ENCODE peak calls at places on chromosomes 6 and 20, in seven cellular contexts. One of them, this sample, is unnamed. For H3K9me3, the result is how much of the 10 kb centered on the place peaks cover.

GRCh38 chr6:53335224-53335994 is 13.3 kb downstream of the ELOVL5 start:
- DNase-seq in breast epithelium: no peak
- DNase-seq in IMR-90: no peak
- DNase-seq in Peyer's patch: peak
- DNase-seq in K562: no peak
- DNase-seq in body of pancreas: peak
- DNase-seq in A549: no peak
- DNase-seq in this sample: no peak

GRCh38 chr20:40763646-40764295 is 74.7 kb upstream of the MAFB start:
- DNase-seq in Peyer's patch: no peak
- DNase-seq in breast epithelium: peak
- DNase-seq in body of pancreas: no peak
- DNase-seq in A549: no peak
- DNase-seq in IMR-90: no peak
- DNase-seq in K562: no peak
- DNase-seq in this sample: no peak

GRCh38 chr6:98657764-98658163 is 176.6 kb upstream of the POU3F2 start:
- DNase-seq in K562: no peak
- DNase-seq in A549: no peak
- DNase-seq in IMR-90: peak
- DNase-seq in breast epithelium: no peak
- DNase-seq in Peyer's patch: no peak
- DNase-seq in body of pancreas: no peak
- DNase-seq in this sample: no peak

GRCh38 chr6:38684244-38684643 is 18.7 kb downstream of the GLO1 start:
- DNase-seq in body of pancreas: no peak
- DNase-seq in A549: no peak
- DNase-seq in breast epithelium: no peak
- DNase-seq in IMR-90: no peak
- DNase-seq in K562: no peak
- DNase-seq in Peyer's patch: no peak
- DNase-seq in this sample: no peak

GRCh38 chr6:165850434-165851019 is 187.5 kb upstream of the PDE10A start:
- DNase-seq in breast epithelium: peak
- DNase-seq in Peyer's patch: peak
- DNase-seq in body of pancreas: peak
- DNase-seq in A549: peak
- DNase-seq in K562: peak
- DNase-seq in IMR-90: peak
- DNase-seq in this sample: peak

GRCh38 chr20:25044660-25045342 is 13.1 kb downstream of the ACSS1 start:
- DNase-seq in breast epithelium: no peak
- DNase-seq in IMR-90: no peak
- DNase-seq in Peyer's patch: peak
- DNase-seq in body of pancreas: no peak
- DNase-seq in K562: no peak
- DNase-seq in A549: no peak
- DNase-seq in this sample: no peak

GRCh38 chr6:167402195-167402686 is 77.4 kb downstream of the TTLL2 start:
- DNase-seq in Peyer's patch: no peak
- DNase-seq in IMR-90: no peak
- DNase-seq in K562: no peak
- DNase-seq in body of pancreas: no peak
- DNase-seq in A549: no peak
- DNase-seq in breast epithelium: no peak
- DNase-seq in this sample: no peak

GRCh38 chr6:17656092-17656491 is 50.6 kb downstream of the NUP153 start:
- DNase-seq in K562: no peak
- DNase-seq in IMR-90: no peak
- DNase-seq in breast epithelium: no peak
- DNase-seq in body of pancreas: no peak
- DNase-seq in Peyer's patch: no peak
- DNase-seq in A549: no peak
- DNase-seq in this sample: no peak

GRCh38 chr20:58637466-58638198 is 13.5 kb upstream of the STX16 start:
- DNase-seq in A549: no peak
- DNase-seq in breast epithelium: no peak
- DNase-seq in IMR-90: no peak
- DNase-seq in Peyer's patch: no peak
- DNase-seq in body of pancreas: no peak
- DNase-seq in K562: no peak
- DNase-seq in this sample: no peak

GRCh38 chr6:31949926-31950548 is 4.1 kb downstream of the CFB start:
- DNase-seq in A549: no peak
- DNase-seq in Peyer's patch: no peak
- DNase-seq in K562: no peak
- DNase-seq in body of pancreas: no peak
- DNase-seq in breast epithelium: no peak
- DNase-seq in IMR-90: no peak
- DNase-seq in this sample: no peak

GRCh38 chr6:119351005-119351394 is 1.4 kb upstream of the MAN1A1 start:
- DNase-seq in breast epithelium: no peak
- DNase-seq in Peyer's patch: no peak
- DNase-seq in A549: no peak
- DNase-seq in IMR-90: peak
- DNase-seq in K562: no peak
- DNase-seq in body of pancreas: no peak
- DNase-seq in this sample: no peak

GRCh38 chr20:62211216-62211615 is 8.9 kb downstream of the HRH3 start:
- DNase-seq in K562: no peak
- DNase-seq in IMR-90: no peak
- DNase-seq in breast epithelium: no peak
- DNase-seq in body of pancreas: no peak
- DNase-seq in A549: no peak
- DNase-seq in Peyer's patch: no peak
- DNase-seq in this sample: peak

GRCh38 chr6:211856-212497 is 80.3 kb upstream of the DUSP22 start:
- DNase-seq in A549: no peak
- DNase-seq in IMR-90: no peak
- DNase-seq in breast epithelium: no peak
- DNase-seq in Peyer's patch: no peak
- DNase-seq in K562: no peak
- DNase-seq in body of pancreas: no peak
- DNase-seq in this sample: no peak

GRCh38 chr6:136499370-136499769 is 50.9 kb downstream of the MAP7 start:
- DNase-seq in breast epithelium: no peak
- DNase-seq in K562: no peak
- DNase-seq in body of pancreas: no peak
- DNase-seq in Peyer's patch: no peak
- DNase-seq in IMR-90: no peak
- DNase-seq in A549: no peak
- DNase-seq in this sample: no peak

GRCh38 chr6:144149894-144150672 is at the start of gene STX11:
- DNase-seq in breast epithelium: peak
- DNase-seq in body of pancreas: peak
- DNase-seq in Peyer's patch: peak
- DNase-seq in K562: peak
- DNase-seq in IMR-90: peak
- DNase-seq in A549: peak
- DNase-seq in this sample: peak

GRCh38 chr6:144286503-144287393 is 1.6 kb downstream of the UTRN start:
- DNase-seq in Peyer's patch: peak
- DNase-seq in K562: peak
- DNase-seq in A549: peak
- DNase-seq in body of pancreas: peak
- DNase-seq in breast epithelium: peak
- DNase-seq in IMR-90: peak
- DNase-seq in this sample: peak

GRCh38 chr6:140043762-140044378 is 669.4 kb upstream of the CITED2 start:
- DNase-seq in A549: peak
- DNase-seq in IMR-90: peak
- DNase-seq in Peyer's patch: no peak
- DNase-seq in breast epithelium: no peak
- DNase-seq in K562: no peak
- DNase-seq in body of pancreas: no peak
- DNase-seq in this sample: no peak

DNA sequence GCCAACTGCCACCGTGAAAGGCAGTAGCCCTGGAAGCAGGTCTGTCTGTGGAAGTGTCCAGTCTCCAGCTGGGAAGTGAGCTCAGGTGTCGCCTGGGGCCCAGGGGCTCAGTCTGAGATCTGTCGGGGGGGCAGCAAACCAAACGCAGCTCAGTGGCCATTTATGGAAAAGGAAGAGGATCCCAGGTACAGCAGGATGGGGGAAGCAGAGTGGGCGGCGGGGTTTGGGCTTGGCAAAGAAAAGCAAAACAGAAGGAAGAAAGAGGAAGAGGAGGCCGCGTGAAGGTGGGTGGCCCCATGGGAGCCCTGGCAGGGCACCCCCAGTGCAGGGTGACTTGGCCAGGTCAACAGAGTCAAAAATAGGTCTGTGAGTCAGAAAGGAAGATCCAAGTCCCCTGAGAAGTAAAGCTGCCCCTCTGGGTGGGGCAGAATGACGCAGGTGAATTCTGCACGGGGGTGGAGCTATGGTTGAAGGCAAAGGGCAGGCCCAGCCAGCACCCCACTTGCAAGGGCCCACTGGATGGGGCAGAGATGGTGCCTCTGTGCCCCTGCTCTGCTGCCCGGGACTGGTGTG is 5.3 kb downstream of the PXDC1 start:
- DNase-seq in IMR-90: no peak
- DNase-seq in body of pancreas: no peak
- DNase-seq in breast epithelium: no peak
- DNase-seq in A549: no peak
- DNase-seq in K562: no peak
- DNase-seq in Peyer's patch: peak
- DNase-seq in this sample: no peak
- H3K27ac ChIP-seq in IMR-90: no peak
- H3K27ac ChIP-seq in body of pancreas: no peak
- H3K27ac ChIP-seq in breast epithelium: peak
- H3K27ac ChIP-seq in A549: no peak
- H3K27ac ChIP-seq in K562: no peak
- H3K27ac ChIP-seq in Peyer's patch: no peak
- H3K27ac ChIP-seq in this sample: peak

GRCh38 chr6:21665101-21665435 is 71.5 kb downstream of the SOX4 start:
- DNase-seq in A549: no peak
- DNase-seq in IMR-90: no peak
- DNase-seq in body of pancreas: no peak
- DNase-seq in breast epithelium: no peak
- DNase-seq in Peyer's patch: no peak
- DNase-seq in K562: no peak
- DNase-seq in this sample: no peak

GRCh38 chr6:21665436-21666199 is 72.1 kb downstream of the SOX4 start:
- DNase-seq in A549: no peak
- DNase-seq in IMR-90: no peak
- DNase-seq in breast epithelium: no peak
- DNase-seq in body of pancreas: no peak
- DNase-seq in K562: no peak
- DNase-seq in Peyer's patch: no peak
- DNase-seq in this sample: no peak

GRCh38 chr6:21666788-21667681 is 73.5 kb downstream of the SOX4 start:
- DNase-seq in A549: no peak
- DNase-seq in body of pancreas: no peak
- DNase-seq in Peyer's patch: no peak
- DNase-seq in K562: no peak
- DNase-seq in IMR-90: no peak
- DNase-seq in breast epithelium: peak
- DNase-seq in this sample: peak

GRCh38 chr6:21666200-21666671 is 72.7 kb downstream of the SOX4 start:
- DNase-seq in K562: no peak
- DNase-seq in A549: no peak
- DNase-seq in body of pancreas: no peak
- DNase-seq in Peyer's patch: no peak
- DNase-seq in IMR-90: no peak
- DNase-seq in breast epithelium: peak
- DNase-seq in this sample: no peak

GRCh38 chr6:21664263-21665081 is 70.9 kb downstream of the SOX4 start:
- DNase-seq in K562: no peak
- DNase-seq in IMR-90: no peak
- DNase-seq in Peyer's patch: no peak
- DNase-seq in body of pancreas: peak
- DNase-seq in breast epithelium: peak
- DNase-seq in A549: peak
- DNase-seq in this sample: peak
- TF ChIP-seq POLR2A in K562: no peak
- TF ChIP-seq POLR2A in IMR-90: no peak
- TF ChIP-seq POLR2A in Peyer's patch: no peak
- TF ChIP-seq POLR2A in body of pancreas: no peak
- TF ChIP-seq POLR2A in breast epithelium: no peak
- TF ChIP-seq POLR2A in A549: no peak
- TF ChIP-seq POLR2A in this sample: no peak

DNA sequence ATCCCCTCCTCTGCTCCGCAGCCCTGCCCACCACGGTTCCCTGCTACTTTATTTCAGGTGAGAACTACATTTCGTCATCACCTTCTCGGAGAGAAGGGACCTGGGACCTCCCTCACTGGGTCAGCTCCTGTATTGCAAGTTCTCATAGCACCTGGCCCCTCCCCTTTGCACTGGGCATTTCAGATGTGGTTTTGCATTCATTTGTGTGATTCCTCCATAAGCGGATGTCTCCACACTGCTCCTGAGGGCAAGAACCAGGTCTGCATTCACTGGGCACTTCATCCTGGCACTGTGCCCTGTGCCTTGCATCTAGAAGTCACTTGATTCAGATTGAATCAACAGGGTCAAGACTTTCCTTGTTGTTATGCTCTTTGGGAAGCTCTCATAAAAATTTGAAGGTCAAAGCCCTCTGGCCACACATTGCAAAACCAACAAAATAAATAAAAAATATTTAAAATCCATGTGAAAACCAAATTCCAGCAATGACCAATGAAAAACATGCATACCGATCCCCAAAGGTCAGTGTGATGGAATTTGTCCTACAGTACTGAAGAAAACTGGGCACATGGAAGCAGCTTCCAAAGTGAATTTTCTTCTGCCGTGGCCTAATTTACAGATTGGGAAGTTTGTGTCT is 89.1 kb upstream of the F13A1 start:
- DNase-seq in Peyer's patch: no peak
- DNase-seq in body of pancreas: no peak
- DNase-seq in breast epithelium: no peak
- DNase-seq in K562: no peak
- DNase-seq in A549: no peak
- DNase-seq in IMR-90: no peak
- DNase-seq in this sample: no peak
- H3K9me3 ChIP-seq in Peyer's patch: under half
- H3K9me3 ChIP-seq in body of pancreas: under half
- H3K9me3 ChIP-seq in breast epithelium: under half
- H3K9me3 ChIP-seq in K562: under half
- H3K9me3 ChIP-seq in A549: under half
- H3K9me3 ChIP-seq in IMR-90: under half
- H3K9me3 ChIP-seq in this sample: under half

GRCh38 chr20:21246143-21246542 is 57.0 kb upstream of the XRN2 start:
- DNase-seq in IMR-90: no peak
- DNase-seq in body of pancreas: no peak
- DNase-seq in A549: no peak
- DNase-seq in K562: no peak
- DNase-seq in Peyer's patch: no peak
- DNase-seq in breast epithelium: no peak
- DNase-seq in this sample: no peak

GRCh38 chr20:21257192-21257591 is 45.9 kb upstream of the XRN2 start:
- DNase-seq in body of pancreas: no peak
- DNase-seq in K562: no peak
- DNase-seq in breast epithelium: no peak
- DNase-seq in IMR-90: no peak
- DNase-seq in Peyer's patch: no peak
- DNase-seq in A549: no peak
- DNase-seq in this sample: no peak

DNA sequence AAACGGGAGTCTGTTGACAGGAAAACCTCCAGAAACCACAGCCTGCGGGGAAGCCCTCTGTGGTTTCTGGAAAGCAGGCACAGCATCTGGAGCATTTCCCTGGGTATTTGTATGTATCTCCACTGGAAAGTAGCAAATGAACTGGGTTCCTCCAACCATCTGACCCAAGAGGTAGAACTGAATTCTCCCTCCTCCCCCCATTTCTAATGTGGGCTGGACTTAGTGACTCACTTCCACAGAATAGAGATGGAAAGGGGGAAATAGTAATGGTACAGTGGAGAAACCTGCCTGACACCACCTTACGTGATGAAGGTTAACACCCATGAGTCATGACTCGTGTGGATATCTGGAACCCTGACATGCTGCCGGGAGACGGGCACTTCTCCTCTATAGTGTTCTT is 51.9 kb upstream of the XRN2 start:
- DNase-seq in Peyer's patch: no peak
- DNase-seq in body of pancreas: no peak
- DNase-seq in A549: no peak
- DNase-seq in IMR-90: no peak
- DNase-seq in K562: no peak
- DNase-seq in breast epithelium: no peak
- DNase-seq in this sample: no peak
- H3K27ac ChIP-seq in Peyer's patch: no peak
- H3K27ac ChIP-seq in body of pancreas: no peak
- H3K27ac ChIP-seq in A549: no peak
- H3K27ac ChIP-seq in IMR-90: no peak
- H3K27ac ChIP-seq in K562: no peak
- H3K27ac ChIP-seq in breast epithelium: no peak
- H3K27ac ChIP-seq in this sample: no peak

This sample was measured in heart left ventricle.